ENCODE peak calls at places on chromosomes 6 and 20, in eight cellular contexts. C, R, T, G, L, W, X and B are unnamed samples. For H3K9me3, the result is how much of the 10 kb centered on the place peaks cover.

GRCh38 chr20:43586641-43587040 is 4.1 kb upstream of the IFT52 start:
- DNase-seq in X (no peak), C (no peak), L (no peak), R (no peak), W (no peak), T (no peak), G (no peak), B (no peak)

GRCh38 chr20:21767739-21768223 is 62.3 kb downstream of the PAX1 start:
- DNase-seq in W (no peak), R (peak), G (no peak), C (peak), T (no peak), L (no peak), X (no peak), B (no peak)

GRCh38 chr6:15479761-15480160 is 183.1 kb downstream of the DTNBP1 start:
- DNase-seq in L (no peak), X (peak), C (no peak), T (no peak), G (no peak), W (no peak), R (peak), B (no peak)

GRCh38 chr6:26330835-26331808 is 33.9 kb upstream of the BTN3A2 start:
- DNase-seq in T (no peak), W (no peak), L (peak), C (no peak), G (no peak), R (peak), X (peak), B (peak)

GRCh38 chr6:3646616-3647362 is 104.7 kb downstream of the PXDC1 start:
- DNase-seq in C (no peak), X (no peak), R (no peak), T (no peak), G (no peak), W (no peak), L (no peak), B (no peak)

GRCh38 chr6:71248306-71248705 is 40.3 kb upstream of the OGFRL1 start:
- DNase-seq in L (no peak), G (no peak), X (peak), T (no peak), C (no peak), W (peak), R (peak), B (no peak)

GRCh38 chr6:52417675-52418111 is 2.4 kb upstream of the EFHC1 start:
- DNase-seq in X (peak), L (no peak), W (no peak), G (no peak), C (no peak), R (peak), T (no peak), B (no peak)

GRCh38 chr6:21064716-21065340 is 528.7 kb upstream of the SOX4 start:
- DNase-seq in L (no peak), W (no peak), C (no peak), X (peak), T (no peak), G (no peak), R (no peak), B (no peak)

GRCh38 chr20:14453259-14453658 is 115.8 kb upstream of the FLRT3 start:
- DNase-seq in R (no peak), G (no peak), C (no peak), T (no peak), W (no peak), X (peak), L (no peak), B (no peak)

GRCh38 chr20:11403711-11404110 is 514.0 kb upstream of the BTBD3 start:
- DNase-seq in W (no peak), C (no peak), G (no peak), T (no peak), R (no peak), L (no peak), X (no peak), B (no peak)

GRCh38 chr6:125307964-125308615 is 6.3 kb upstream of the HDDC2 start:
- DNase-seq in G (no peak), L (no peak), W (no peak), R (no peak), X (no peak), T (no peak), C (no peak), B (no peak)

GRCh38 chr6:170090561-170090960 is 200.3 kb downstream of the DLL1 start:
- DNase-seq in L (no peak), C (no peak), T (no peak), R (no peak), G (no peak), X (no peak), W (no peak), B (no peak)
- H3K9me3 ChIP-seq in L (under half), C (under half), T (under half), R (under half), G (under half), X (under half), W (under half), B (under half)

GRCh38 chr6:167493961-167494697 is 169.2 kb downstream of the TTLL2 start:
- DNase-seq in W (no peak), C (no peak), T (no peak), X (no peak), R (no peak), G (no peak), L (no peak), B (no peak)

GRCh38 chr6:167493310-167493709 is 168.4 kb downstream of the TTLL2 start:
- DNase-seq in W (no peak), L (no peak), T (no peak), G (no peak), X (no peak), R (no peak), C (no peak), B (no peak)

GRCh38 chr6:167491403-167492095 is 166.7 kb downstream of the TTLL2 start:
- DNase-seq in R (no peak), L (no peak), G (no peak), T (no peak), X (no peak), C (no peak), W (no peak), B (no peak)

GRCh38 chr6:167494698-167495435 is 170.0 kb downstream of the TTLL2 start:
- DNase-seq in R (no peak), X (no peak), C (no peak), G (no peak), W (no peak), L (no peak), T (no peak), B (no peak)

DNA sequence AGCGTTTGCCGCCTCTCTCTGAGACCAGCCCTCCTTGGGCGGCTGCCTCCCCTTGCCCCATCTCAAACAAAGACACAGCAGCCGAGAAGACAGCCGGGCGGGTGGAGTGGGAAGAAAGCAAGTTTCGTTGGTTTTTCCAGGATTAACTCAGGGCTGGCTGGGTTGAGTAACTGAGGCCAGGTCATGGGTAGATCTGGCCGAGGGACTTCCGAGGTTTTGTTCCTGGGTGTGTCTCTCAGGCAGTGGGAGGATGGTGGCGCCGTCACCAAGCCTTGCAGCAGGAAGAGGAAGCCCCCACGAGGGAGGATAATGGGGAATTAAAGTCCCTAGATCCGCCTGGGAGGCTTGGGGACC is 167.2 kb downstream of the TTLL2 start:
- DNase-seq in W (no peak), C (no peak), G (no peak), X (no peak), L (no peak), T (no peak), R (no peak), B (no peak)
- H3K9me3 ChIP-seq in W (under half), C (under half), G (under half), X (under half), L (under half), T (under half), R (under half), B (under half)

DNA sequence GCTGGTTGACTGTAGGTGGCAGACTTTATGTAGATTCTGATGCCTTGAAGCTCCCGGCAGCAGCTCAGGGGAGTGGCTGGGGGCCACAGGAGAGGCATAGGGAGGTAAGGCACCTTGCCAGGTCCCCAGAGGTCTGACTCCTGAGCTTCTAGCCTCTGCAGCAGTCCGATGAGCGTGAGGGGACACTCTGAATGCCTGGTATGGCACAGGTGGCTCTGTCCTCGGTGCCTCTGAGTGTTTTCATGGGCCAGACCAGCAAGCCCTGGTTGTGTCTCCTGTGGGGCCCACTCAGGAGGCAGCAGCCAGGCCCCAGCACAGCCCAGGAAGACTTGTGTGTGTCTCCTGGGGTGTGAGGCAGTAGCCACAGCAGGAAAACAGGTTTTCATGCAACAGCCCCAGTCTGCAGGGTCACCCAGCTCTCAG is 39.7 kb upstream of the IRF4 start:
- DNase-seq in G (peak), X (no peak), T (no peak), C (no peak), W (no peak), R (no peak), L (no peak), B (no peak)
- H3K9me3 ChIP-seq in G (under half), X (under half), T (under half), C (under half), W (under half), R (under half), L (under half), B (under half)

GRCh38 chr20:31237763-31238162 is 19.7 kb upstream of the DEFB115 start:
- DNase-seq in R (no peak), L (no peak), X (no peak), W (no peak), C (no peak), T (no peak), G (no peak), B (no peak)
- H3K9me3 ChIP-seq in R (half or more), L (under half), X (under half), W (under half), C (under half), T (half or more), G (under half), B (under half)

GRCh38 chr20:59788811-59789210 is 144.6 kb downstream of the SYCP2 start:
- DNase-seq in G (no peak), W (no peak), T (no peak), L (no peak), R (no peak), C (no peak), X (no peak), B (no peak)
- H3K9me3 ChIP-seq in G (under half), W (under half), T (under half), L (under half), R (under half), C (under half), X (under half), B (under half)

DNA sequence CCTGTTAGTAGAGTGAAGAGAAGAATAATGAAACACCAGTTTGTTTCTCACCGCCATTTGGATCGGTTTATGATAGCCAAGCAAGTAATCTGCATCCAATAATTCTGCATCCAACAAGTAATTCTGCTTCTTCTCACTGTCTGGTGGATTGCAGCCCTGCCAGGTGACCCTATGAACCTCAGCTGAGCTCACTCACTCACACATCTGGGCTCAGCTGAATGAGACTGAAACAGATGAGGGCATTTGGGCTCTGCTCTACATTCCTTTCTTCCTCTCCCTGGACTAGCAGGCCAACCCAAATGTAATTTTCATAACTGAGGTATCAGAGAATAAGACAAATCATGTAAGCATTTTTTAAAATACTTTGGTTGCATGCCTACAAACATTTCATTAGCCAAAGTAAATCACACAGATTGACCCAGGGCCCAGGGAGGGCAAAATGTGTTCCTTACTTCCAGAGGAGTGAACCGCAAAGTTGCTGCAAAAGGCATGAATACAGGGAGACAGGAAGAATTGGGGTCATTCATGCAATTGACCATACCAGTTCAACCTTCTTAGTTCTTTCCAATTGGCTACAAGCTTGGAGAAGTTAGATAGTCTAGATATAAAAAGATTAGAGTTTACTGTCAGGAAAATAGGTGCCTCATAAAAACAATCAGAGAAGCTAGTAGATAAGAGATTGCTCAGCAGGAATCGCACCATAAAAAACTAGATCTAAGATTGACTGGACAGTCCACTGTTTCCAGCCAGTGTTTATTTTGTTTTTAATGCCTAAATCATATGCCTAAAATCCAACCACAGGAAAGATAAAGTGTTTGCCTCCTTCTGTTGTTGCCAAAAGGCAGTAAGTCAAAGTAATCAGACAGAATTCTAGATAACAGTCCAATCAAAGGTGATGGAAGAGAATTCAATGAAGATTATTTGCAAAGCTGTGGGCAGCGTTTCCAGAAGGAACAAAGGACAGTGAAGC is 43.7 kb downstream of the CBLN4 start:
- DNase-seq in G (no peak), C (no peak), X (no peak), R (no peak), W (no peak), L (no peak), T (no peak), B (no peak)
- H3K9me3 ChIP-seq in G (under half), C (under half), X (under half), R (under half), W (under half), L (under half), T (under half), B (under half)

DNA sequence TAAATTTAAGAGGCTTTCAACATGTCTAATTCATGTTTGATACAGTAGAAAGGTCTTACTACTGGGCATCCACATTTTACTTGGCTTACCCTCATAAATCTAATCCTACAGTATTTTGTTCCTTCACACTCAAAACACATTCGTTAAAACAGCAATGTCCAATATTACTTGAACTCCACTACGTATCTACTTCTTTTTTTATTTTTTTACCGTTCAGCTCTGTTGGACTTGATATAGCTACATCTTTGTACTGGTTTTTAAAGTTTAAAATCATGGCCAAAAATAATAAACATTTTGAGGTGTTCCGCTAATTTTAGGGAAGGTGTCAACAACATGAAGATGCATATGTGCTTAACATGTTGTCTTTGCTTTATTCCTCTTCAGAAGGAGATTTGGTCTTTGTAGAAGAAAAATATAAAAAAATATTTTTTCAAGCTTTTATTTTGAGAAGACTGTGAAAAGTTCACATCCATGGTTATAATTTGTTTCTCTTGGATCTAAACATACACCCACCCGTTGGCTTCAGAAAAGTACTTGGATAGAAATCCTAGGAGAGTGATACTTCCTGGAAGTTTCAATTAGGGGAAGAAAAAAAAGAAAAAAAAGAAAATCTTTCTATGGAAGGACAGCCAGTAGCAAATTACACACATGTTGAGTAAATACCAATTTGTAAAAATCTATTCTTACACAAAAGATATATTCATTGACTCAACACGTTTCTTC is 71.5 kb downstream of the EPB41L2 start:
- DNase-seq in G (no peak), W (no peak), C (no peak), L (no peak), R (no peak), T (no peak), X (no peak), B (no peak)
- H3K9me3 ChIP-seq in G (under half), W (under half), C (under half), L (under half), R (under half), T (under half), X (under half), B (under half)

DNA sequence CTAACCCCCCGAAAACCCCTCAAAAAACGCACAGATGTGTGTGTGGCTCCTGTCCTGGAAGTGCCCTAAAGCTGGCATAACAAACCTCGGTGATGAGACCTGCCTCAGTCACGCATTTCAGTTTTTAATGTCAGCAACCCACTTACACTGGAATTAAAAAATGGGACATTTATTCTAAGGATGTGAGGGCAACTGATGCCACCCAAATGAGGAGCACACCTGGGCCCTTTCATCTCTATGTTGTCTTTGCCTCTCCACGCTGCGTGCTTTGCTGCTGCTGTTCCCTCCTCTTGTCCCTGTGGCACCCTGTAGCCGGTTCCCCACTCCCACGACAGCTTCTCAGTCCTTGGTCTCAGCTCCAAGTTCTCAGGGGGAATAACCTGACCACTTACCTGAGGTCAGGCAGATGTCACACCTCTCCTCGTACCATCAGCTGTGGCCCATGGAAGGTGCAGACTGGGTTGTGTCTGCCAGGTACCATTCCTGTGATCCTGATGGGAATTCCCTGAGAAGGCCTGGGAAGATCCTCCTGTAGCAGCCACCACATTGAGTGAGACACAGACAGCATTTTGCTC is 134.2 kb upstream of the THBS2 start:
- DNase-seq in T (no peak), G (no peak), C (no peak), X (no peak), W (no peak), R (no peak), L (no peak), B (no peak)
- H3K9me3 ChIP-seq in T (under half), G (under half), C (under half), X (under half), W (under half), R (under half), L (under half), B (under half)

DNA sequence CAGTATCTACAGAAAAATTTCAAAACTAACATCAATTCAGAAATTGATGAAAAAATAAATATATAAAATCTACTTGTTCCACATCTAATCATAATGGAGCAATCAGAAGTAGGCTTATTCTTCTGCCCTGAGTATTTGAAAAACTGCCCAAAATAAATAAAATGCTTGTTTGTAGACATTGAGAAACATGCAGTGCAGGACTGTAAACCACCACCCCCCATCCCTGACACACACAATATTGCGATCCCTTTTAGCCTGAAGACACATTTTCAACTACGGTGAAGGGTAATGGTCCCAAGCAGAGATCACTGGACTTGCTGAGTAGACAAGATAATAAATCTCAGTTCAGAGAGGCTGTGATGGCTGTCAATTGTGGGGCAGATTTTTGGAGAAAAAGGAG is 261.5 kb downstream of the C6orf118 start:
- DNase-seq in W (no peak), R (no peak), C (no peak), L (no peak), G (no peak), T (no peak), X (no peak), B (no peak)
- H3K9me3 ChIP-seq in W (under half), R (under half), C (under half), L (under half), G (under half), T (under half), X (under half), B (under half)